ENCODE peak calls at places on chromosomes 4 and X, in four cellular contexts. H, O, P and V are unnamed samples.

GRCh38 chr4:82043081-82043808 is 330.5 kb downstream of the HNRNPD start:
- DNase-seq in P (no peak), O (peak; percentile 53), H (no peak), V (peak; percentile 79)

GRCh38 chr4:120062663-120063195 is 3.9 kb downstream of the MAD2L1 start:
- DNase-seq in P (no peak), H (no peak), O (no peak), V (no peak)

GRCh38 chr4:124499266-124499665 is 213.3 kb downstream of the ANKRD50 start:
- DNase-seq in P (peak; percentile 25), H (peak; percentile 20), O (no peak), V (no peak)

GRCh38 chr4:23368081-23368697 is 521.7 kb downstream of the PPARGC1A start:
- DNase-seq in H (no peak), P (no peak), O (peak; percentile 75), V (peak; percentile 55)

GRCh38 chrX:87808576-87809243 is 291.1 kb downstream of the KLHL4 start:
- DNase-seq in H (no peak), P (no peak), O (no peak), V (no peak)

GRCh38 chr4:145034727-145035211 is 63.2 kb downstream of the ANAPC10 start:
- DNase-seq in P (no peak), H (peak; percentile 89), O (no peak), V (peak; percentile 12)

GRCh38 chr4:181909368-181909767 is 333.8 kb upstream of the TENM3 start:
- DNase-seq in O (no peak), P (no peak), H (peak; percentile 91), V (peak; percentile 55)

GRCh38 chr4:70915874-70916559 is 13.8 kb downstream of the MOB1B start:
- DNase-seq in O (no peak), P (no peak), H (no peak), V (no peak)

GRCh38 chr4:19164334-19164733 is 1087.4 kb upstream of the SLIT2 start:
- DNase-seq in O (no peak), H (no peak), P (no peak), V (no peak)

GRCh38 chr4:113738251-113738650 is 23.3 kb downstream of the CAMK2D start:
- DNase-seq in P (no peak), O (no peak), H (peak; percentile 84), V (no peak)

GRCh38 chr4:25928956-25929336 is 14.9 kb downstream of the SMIM20 start:
- DNase-seq in H (peak; percentile 48), O (no peak), P (peak; percentile 38), V (no peak)

GRCh38 chr4:64911846-64912245 is 502.6 kb upstream of the TECRL start:
- DNase-seq in O (peak; percentile 49), P (no peak), H (no peak), V (no peak)

GRCh38 chr4:7210818-7211217 is 18.5 kb downstream of the SORCS2 start:
- DNase-seq in H (peak; percentile 94), P (no peak), O (no peak), V (no peak)

GRCh38 chr4:45438047-45438446 is 685.8 kb downstream of the GABRG1 start:
- DNase-seq in H (no peak), P (no peak), O (no peak), V (no peak)

GRCh38 chr4:95957054-95957453 is 117.2 kb downstream of the PDHA2 start:
- DNase-seq in H (peak; percentile 11), P (no peak), O (no peak), V (no peak)

GRCh38 chrX:103356023-103356798 is at the start of gene TCEAL9:
- DNase-seq in P (peak; percentile 79), H (peak; percentile 80), O (peak; percentile 78), V (peak; percentile 84)

GRCh38 chr4:17709760-17710068 is 71.7 kb downstream of the FAM184B start:
- DNase-seq in P (no peak), O (no peak), H (no peak), V (no peak)

GRCh38 chr4:177879851-177880250 is 437.6 kb upstream of the AGA start:
- DNase-seq in P (no peak), H (no peak), O (peak; percentile 59), V (no peak)

GRCh38 chr4:185599844-185600243 is 64.5 kb upstream of the PDLIM3 start:
- DNase-seq in O (no peak), P (no peak), H (no peak), V (no peak)

GRCh38 chrX:138858946-138859345 is 147.4 kb upstream of the FGF13 start:
- DNase-seq in H (peak; percentile 58), P (no peak), O (no peak), V (no peak)

GRCh38 chr4:140308366-140309123 is 64.9 kb upstream of the SCOC start:
- DNase-seq in O (no peak), P (no peak), H (peak; percentile 96), V (peak; percentile 52)

GRCh38 chrX:68209008-68209407 is 224.3 kb downstream of the OPHN1 start:
- DNase-seq in P (no peak), H (no peak), O (no peak), V (no peak)

GRCh38 chr4:83213640-83214039 is 71.0 kb downstream of the COQ2 start:
- DNase-seq in O (no peak), P (no peak), H (no peak), V (no peak)

GRCh38 chr4:154626793-154627484 is 14.5 kb upstream of the FGG start:
- DNase-seq in O (peak; percentile 88), H (peak; percentile 61), P (peak; percentile 46), V (peak; percentile 88)

GRCh38 chr4:91280551-91281290 is 1023.0 kb upstream of the GRID2 start:
- DNase-seq in H (no peak), O (no peak), P (no peak), V (no peak)

GRCh38 chr4:82909326-82909725 is 8.8 kb downstream of the THAP9 start:
- DNase-seq in H (no peak), P (no peak), O (no peak), V (no peak)

GRCh38 chr4:40446785-40447184 is 111.7 kb downstream of the CHRNA9 start:
- DNase-seq in P (no peak), H (peak; percentile 48), O (no peak), V (peak; percentile 44)

GRCh38 chr4:89821612-89822011 is 15.3 kb downstream of the SNCA start:
- DNase-seq in P (no peak), H (no peak), O (no peak), V (no peak)

GRCh38 chr4:183139058-183139740 is 40.1 kb downstream of the WWC2 start:
- DNase-seq in O (no peak), H (peak; percentile 81), P (no peak), V (no peak)

GRCh38 chr4:172666711-172667368 is 501.8 kb upstream of the GALNT7 start:
- DNase-seq in H (no peak), P (no peak), O (peak; percentile 61), V (no peak)

GRCh38 chr4:101865501-101866062 is 75.1 kb downstream of the BANK1 start:
- DNase-seq in H (peak; percentile 58), O (no peak), P (no peak), V (peak; percentile 8)

GRCh38 chr4:138576684-138577083 is 334.5 kb upstream of the SLC7A11 start:
- DNase-seq in O (no peak), P (peak; percentile 57), H (peak; percentile 47), V (peak; percentile 26)

GRCh38 chr4:25756503-25756902 is 100.9 kb downstream of the SLC34A2 start:
- DNase-seq in H (peak; percentile 16), O (no peak), P (no peak), V (peak; percentile 10)

GRCh38 chr4:176400816-176401461 is 81.2 kb downstream of the SPCS3 start:
- DNase-seq in H (peak; percentile 88), O (no peak), P (no peak), V (no peak)

GRCh38 chrX:56618250-56618649 is 54.8 kb downstream of the UBQLN2 start:
- DNase-seq in H (no peak), P (no peak), O (no peak), V (no peak)

GRCh38 chr4:37451646-37452045 is 207.1 kb downstream of the NWD2 start:
- DNase-seq in O (no peak), H (no peak), P (no peak), V (no peak)

DNA sequence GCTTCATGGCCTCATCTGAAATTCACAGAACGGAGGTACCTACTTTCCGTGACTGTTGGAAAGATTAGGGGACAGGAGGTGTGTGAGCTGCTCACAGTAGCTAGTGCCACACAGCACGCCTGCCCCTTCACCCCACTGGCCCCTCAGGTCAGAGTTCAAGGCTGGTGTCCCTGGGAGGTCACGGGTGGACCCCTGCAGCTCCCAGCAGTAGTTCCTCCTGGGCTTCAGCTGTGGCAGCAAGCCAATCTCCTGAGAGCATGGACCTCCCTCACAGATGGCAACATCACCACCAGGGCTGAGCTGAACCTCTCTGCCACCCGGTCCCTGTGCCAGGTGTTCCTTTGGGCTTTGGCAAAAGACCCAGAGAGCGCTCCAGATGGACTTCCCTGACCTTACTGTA is 1.8 kb downstream of the IDH3G start:
- DNase-seq in H (no peak), P (no peak), O (no peak), V (no peak)
- H3K79me2 ChIP-seq in H (peaks cover 44% of the 10 kb centered on the region), P (peaks cover 57% of the 10 kb centered on the region), O (peaks cover 4% of the 10 kb centered on the region), V (peaks cover 37% of the 10 kb centered on the region)

DNA sequence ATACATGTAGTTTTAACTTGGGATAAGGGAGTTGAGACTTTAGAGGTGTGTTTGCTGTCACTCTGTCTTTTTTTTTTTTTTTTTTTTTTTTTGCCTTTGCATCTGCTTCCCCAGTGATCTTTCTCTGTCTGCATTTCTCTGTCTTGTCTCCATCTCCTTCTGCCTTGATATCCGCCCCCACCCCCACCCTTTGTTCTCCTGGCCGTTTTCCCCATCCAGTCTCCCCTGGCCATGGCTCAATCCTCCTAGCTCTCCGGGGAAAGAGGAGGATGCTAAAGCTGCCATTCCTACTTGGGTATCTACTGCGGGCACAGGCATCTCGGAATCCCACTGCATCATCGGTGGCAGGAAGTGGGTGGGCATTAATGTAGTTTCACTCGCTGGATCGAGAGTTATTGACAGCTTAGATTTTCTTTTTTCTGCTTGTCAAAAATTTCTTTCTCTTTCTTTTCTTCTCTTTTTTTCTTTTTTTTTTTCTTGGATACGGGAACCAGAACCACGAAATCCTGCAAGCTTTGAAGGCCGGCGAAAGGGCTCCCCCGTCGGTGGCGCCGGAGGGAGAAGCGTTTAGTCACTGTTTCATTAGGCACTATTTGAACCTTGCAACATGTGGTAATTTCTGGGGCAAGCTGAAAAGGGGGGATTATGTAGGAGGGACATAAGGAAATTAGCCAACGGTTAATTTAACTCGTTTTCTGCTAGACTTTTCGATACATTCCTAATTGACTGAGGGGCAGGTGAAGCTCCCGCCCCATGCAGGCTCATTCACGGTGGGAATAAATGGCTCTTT is 8.2 kb downstream of the GSX2 start:
- DNase-seq in P (no peak), H (no peak), O (peak; percentile 33), V (no peak)
- H3K4me1 ChIP-seq in P (peaks cover 9% of the 10 kb centered on the region), H (peaks cover 3% of the 10 kb centered on the region), O (no peaks in the 10 kb centered on the region), V (peaks cover 10% of the 10 kb centered on the region)

DNA sequence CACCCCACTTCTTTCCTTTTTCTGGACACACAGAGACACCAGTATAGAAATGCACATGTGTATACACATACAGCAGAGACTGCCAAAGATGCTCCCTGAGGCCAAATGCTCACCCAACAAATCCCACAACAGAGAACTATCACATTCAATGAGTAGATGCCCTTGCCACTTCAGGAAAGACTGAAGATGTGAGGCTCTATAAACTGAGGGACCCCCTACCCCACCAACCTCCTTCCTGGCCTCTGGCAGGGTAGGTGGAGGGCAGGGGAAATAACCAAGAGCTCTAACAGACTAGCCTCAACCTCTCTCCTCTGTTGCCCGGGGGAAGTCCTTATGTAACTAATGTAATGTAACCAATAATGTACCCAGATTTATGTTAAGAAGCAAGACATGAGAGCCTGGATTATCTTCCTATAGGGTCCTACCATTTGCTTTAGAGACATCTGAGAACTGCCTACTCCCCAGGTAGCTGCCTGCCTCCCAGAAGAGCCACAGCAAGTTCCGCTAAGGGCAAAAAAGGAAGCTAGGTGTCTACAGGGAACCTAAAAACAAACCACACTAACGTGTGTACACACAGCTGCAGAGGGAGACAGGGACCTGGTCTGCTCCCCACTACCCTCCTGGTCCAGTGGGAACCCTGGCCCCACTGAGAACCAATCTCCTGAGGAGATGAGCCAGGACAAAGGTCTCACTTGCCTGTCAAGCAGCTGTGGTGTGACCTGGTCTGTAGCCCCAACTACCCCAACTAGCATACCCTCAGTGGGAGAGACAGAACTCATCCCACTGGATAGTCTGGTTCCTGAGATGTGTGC is 17.8 kb downstream of the OTUD5 start:
- DNase-seq in O (no peak), H (no peak), P (no peak), V (no peak)
- H3K79me2 ChIP-seq in O (peaks cover 6% of the 10 kb centered on the region), H (peaks cover 10% of the 10 kb centered on the region), P (peaks cover 38% of the 10 kb centered on the region), V (peaks cover 47% of the 10 kb centered on the region)

GRCh38 chr4:108484187-108484586 is 136.2 kb upstream of the RPL34 start:
- DNase-seq in H (peak; percentile 23), O (no peak), P (no peak), V (no peak)
- H3K4me1 ChIP-seq in H (peaks cover 2% of the 10 kb centered on the region), O (no peaks in the 10 kb centered on the region), P (no peaks in the 10 kb centered on the region), V (no peaks in the 10 kb centered on the region)